ENCODE peak calls at places on chromosomes 16 and 17, in five cellular contexts. One of them, this sample, is unnamed.
A peak's percentile ranks its signal among the peaks of the same experiment; 100 is the strongest.

GRCh38 chr17:42891539-42892152 is 9.0 kb upstream of the G6PC1 start:
- DNase-seq in HCEC 1CT: no peak
- DNase-seq in GM23248: peak; percentile 65
- DNase-seq in Calu3: no peak
- DNase-seq in A549: no peak
- DNase-seq in this sample: no peak

GRCh38 chr16:50828164-50828702 is 86.3 kb downstream of the CYLD start:
- DNase-seq in A549: no peak
- DNase-seq in GM23248: no peak
- DNase-seq in HCEC 1CT: no peak
- DNase-seq in Calu3: no peak
- DNase-seq in this sample: no peak

GRCh38 chr17:41496803-41497484 is 7.2 kb upstream of the KRT36 start:
- DNase-seq in HCEC 1CT: peak; percentile 93
- DNase-seq in Calu3: peak; percentile 97
- DNase-seq in A549: peak; percentile 91
- DNase-seq in GM23248: peak; percentile 93
- DNase-seq in this sample: peak; percentile 7

GRCh38 chr16:4136229-4136813 is 20.1 kb upstream of the ADCY9 start:
- DNase-seq in HCEC 1CT: no peak
- DNase-seq in GM23248: peak; percentile 25
- DNase-seq in A549: peak; percentile 47
- DNase-seq in Calu3: peak; percentile 84
- DNase-seq in this sample: no peak

GRCh38 chr17:29840884-29841283 is 89.1 kb downstream of the SSH2 start:
- DNase-seq in Calu3: no peak
- DNase-seq in A549: no peak
- DNase-seq in GM23248: peak; percentile 59
- DNase-seq in HCEC 1CT: peak; percentile 67
- DNase-seq in this sample: no peak

GRCh38 chr17:38881600-38882191 is 11.8 kb downstream of the LASP1 start:
- DNase-seq in Calu3: peak; percentile 80
- DNase-seq in HCEC 1CT: no peak
- DNase-seq in A549: peak; percentile 58
- DNase-seq in GM23248: peak; percentile 54
- DNase-seq in this sample: peak; percentile 73

GRCh38 chr17:64074704-64075484 is 54.5 kb upstream of the ICAM2 start:
- DNase-seq in GM23248: peak; percentile 77
- DNase-seq in HCEC 1CT: peak; percentile 59
- DNase-seq in Calu3: peak; percentile 44
- DNase-seq in A549: peak; percentile 92
- DNase-seq in this sample: no peak

GRCh38 chr17:62179525-62180161 is 114.6 kb upstream of the MED13 start:
- DNase-seq in Calu3: peak; percentile 8
- DNase-seq in GM23248: peak; percentile 33
- DNase-seq in HCEC 1CT: peak; percentile 92
- DNase-seq in A549: peak; percentile 92
- DNase-seq in this sample: no peak

GRCh38 chr17:14398766-14399165 is 97.9 kb downstream of the HS3ST3B1 start:
- DNase-seq in GM23248: no peak
- DNase-seq in HCEC 1CT: no peak
- DNase-seq in A549: no peak
- DNase-seq in Calu3: no peak
- DNase-seq in this sample: no peak

GRCh38 chr16:17359778-17360177 is 111.0 kb downstream of the XYLT1 start:
- DNase-seq in Calu3: no peak
- DNase-seq in A549: no peak
- DNase-seq in HCEC 1CT: peak; percentile 38
- DNase-seq in GM23248: peak; percentile 88
- DNase-seq in this sample: no peak

GRCh38 chr16:86101912-86102187 is 202.9 kb downstream of the IRF8 start:
- DNase-seq in Calu3: no peak
- DNase-seq in HCEC 1CT: no peak
- DNase-seq in A549: no peak
- DNase-seq in GM23248: no peak
- DNase-seq in this sample: no peak

GRCh38 chr17:66939461-66940114 is 24.9 kb upstream of the CACNG4 start:
- DNase-seq in HCEC 1CT: no peak
- DNase-seq in A549: no peak
- DNase-seq in GM23248: no peak
- DNase-seq in Calu3: no peak
- DNase-seq in this sample: no peak

GRCh38 chr17:80892019-80892855 is 99.4 kb upstream of the CHMP6 start:
- DNase-seq in GM23248: peak; percentile 99
- DNase-seq in A549: peak; percentile 86
- DNase-seq in HCEC 1CT: peak; percentile 97
- DNase-seq in Calu3: no peak
- DNase-seq in this sample: no peak

GRCh38 chr17:40553694-40554534 is 11.4 kb downstream of the CCR7 start:
- DNase-seq in Calu3: no peak
- DNase-seq in HCEC 1CT: no peak
- DNase-seq in GM23248: peak; percentile 87
- DNase-seq in A549: no peak
- DNase-seq in this sample: peak; percentile 63

GRCh38 chr16:6949240-6949639 is 383.4 kb upstream of the RBFOX1 start:
- DNase-seq in Calu3: no peak
- DNase-seq in GM23248: no peak
- DNase-seq in A549: no peak
- DNase-seq in HCEC 1CT: no peak
- DNase-seq in this sample: no peak

GRCh38 chr17:1498869-1499268 is 6.4 kb upstream of the MYO1C start:
- DNase-seq in Calu3: no peak
- DNase-seq in A549: no peak
- DNase-seq in HCEC 1CT: peak; percentile 22
- DNase-seq in GM23248: peak; percentile 65
- DNase-seq in this sample: no peak

GRCh38 chr16:69477546-69477945 is 53.1 kb downstream of the CYB5B start:
- DNase-seq in A549: no peak
- DNase-seq in GM23248: peak; percentile 17
- DNase-seq in Calu3: no peak
- DNase-seq in HCEC 1CT: no peak
- DNase-seq in this sample: no peak

GRCh38 chr17:29451338-29451737 is 61.2 kb downstream of the TAOK1 start:
- DNase-seq in HCEC 1CT: no peak
- DNase-seq in GM23248: no peak
- DNase-seq in Calu3: no peak
- DNase-seq in A549: no peak
- DNase-seq in this sample: no peak

GRCh38 chr16:35195173-35195863 is 1735.9 kb downstream of the TP53TG3F start:
- DNase-seq in HCEC 1CT: no peak
- DNase-seq in Calu3: no peak
- DNase-seq in GM23248: no peak
- DNase-seq in A549: no peak
- DNase-seq in this sample: no peak

GRCh38 chr16:21599994-21600773 is 807 bp downstream of the METTL9 start:
- DNase-seq in GM23248: peak; percentile 78
- DNase-seq in A549: peak; percentile 27
- DNase-seq in Calu3: peak; percentile 16
- DNase-seq in HCEC 1CT: peak; percentile 45
- DNase-seq in this sample: no peak

GRCh38 chr17:42521666-42522262 is 14.3 kb upstream of the NAGLU start:
- DNase-seq in Calu3: no peak
- DNase-seq in A549: no peak
- DNase-seq in HCEC 1CT: no peak
- DNase-seq in GM23248: peak; percentile 51
- DNase-seq in this sample: no peak

GRCh38 chr16:67240506-67240905 is 6.8 kb downstream of the FHOD1 start:
- DNase-seq in Calu3: no peak
- DNase-seq in HCEC 1CT: no peak
- DNase-seq in A549: no peak
- DNase-seq in GM23248: peak; percentile 61
- DNase-seq in this sample: no peak

GRCh38 chr16:23842137-23842600 is 6.4 kb downstream of the PRKCB start:
- DNase-seq in GM23248: no peak
- DNase-seq in A549: no peak
- DNase-seq in HCEC 1CT: no peak
- DNase-seq in Calu3: no peak
- DNase-seq in this sample: no peak

GRCh38 chr17:74870512-74870911 is 2.3 kb downstream of the FDXR start:
- DNase-seq in A549: no peak
- DNase-seq in HCEC 1CT: peak; percentile 70
- DNase-seq in Calu3: no peak
- DNase-seq in GM23248: peak; percentile 73
- DNase-seq in this sample: peak; percentile 13

GRCh38 chr16:1430759-1431496 is at the start of gene PERCC1:
- DNase-seq in GM23248: no peak
- DNase-seq in HCEC 1CT: no peak
- DNase-seq in A549: no peak
- DNase-seq in Calu3: no peak
- DNase-seq in this sample: no peak

GRCh38 chr17:19346351-19347255 is 15.9 kb downstream of the B9D1 start:
- DNase-seq in Calu3: no peak
- DNase-seq in HCEC 1CT: peak; percentile 68
- DNase-seq in GM23248: peak; percentile 95
- DNase-seq in A549: peak; percentile 84
- DNase-seq in this sample: no peak

GRCh38 chr17:36892112-36892838 is 45.0 kb upstream of the LHX1 start:
- DNase-seq in A549: no peak
- DNase-seq in Calu3: peak; percentile 70
- DNase-seq in GM23248: no peak
- DNase-seq in HCEC 1CT: no peak
- DNase-seq in this sample: peak; percentile 10

GRCh38 chr17:48641541-48642058 is 15.4 kb upstream of the HOXB9 start:
- DNase-seq in GM23248: no peak
- DNase-seq in HCEC 1CT: no peak
- DNase-seq in Calu3: no peak
- DNase-seq in A549: no peak
- DNase-seq in this sample: no peak

GRCh38 chr16:85047867-85048455 is 20.4 kb downstream of the KIAA0513 start:
- DNase-seq in GM23248: no peak
- DNase-seq in Calu3: no peak
- DNase-seq in HCEC 1CT: no peak
- DNase-seq in A549: no peak
- DNase-seq in this sample: no peak

GRCh38 chr16:17556276-17557052 is 85.7 kb upstream of the XYLT1 start:
- DNase-seq in GM23248: peak; percentile 67
- DNase-seq in HCEC 1CT: peak; percentile 35
- DNase-seq in Calu3: no peak
- DNase-seq in A549: peak; percentile 25
- DNase-seq in this sample: no peak

GRCh38 chr16:57528499-57529323 is 7.7 kb downstream of the CCDC102A start:
- DNase-seq in GM23248: no peak
- DNase-seq in A549: no peak
- DNase-seq in Calu3: peak; percentile 70
- DNase-seq in HCEC 1CT: no peak
- DNase-seq in this sample: no peak

GRCh38 chr17:50020841-50021599 is 26.0 kb upstream of the DLX3 start:
- DNase-seq in Calu3: no peak
- DNase-seq in HCEC 1CT: no peak
- DNase-seq in GM23248: no peak
- DNase-seq in A549: no peak
- DNase-seq in this sample: no peak

GRCh38 chr16:75097941-75098897 is 18.4 kb downstream of the LDHD start:
- DNase-seq in HCEC 1CT: no peak
- DNase-seq in Calu3: no peak
- DNase-seq in GM23248: no peak
- DNase-seq in A549: no peak
- DNase-seq in this sample: no peak

GRCh38 chr17:4739122-4740024 is at the start of the genes CXCL16 and ZMYND15:
- DNase-seq in Calu3: peak; percentile 65
- DNase-seq in GM23248: peak; percentile 74
- DNase-seq in A549: peak; percentile 39
- DNase-seq in HCEC 1CT: no peak
- DNase-seq in this sample: no peak

GRCh38 chr17:72699566-72699965 is 392.9 kb downstream of the SLC39A11 start:
- DNase-seq in GM23248: peak; percentile 87
- DNase-seq in A549: no peak
- DNase-seq in HCEC 1CT: no peak
- DNase-seq in Calu3: no peak
- DNase-seq in this sample: no peak

GRCh38 chr16:85448557-85449194 is 164.4 kb upstream of the GSE1 start:
- DNase-seq in A549: no peak
- DNase-seq in GM23248: no peak
- DNase-seq in Calu3: no peak
- DNase-seq in HCEC 1CT: no peak
- DNase-seq in this sample: no peak

GRCh38 chr17:77388384-77389306 is 247.9 kb downstream of the SEC14L1 start:
- DNase-seq in HCEC 1CT: no peak
- DNase-seq in A549: no peak
- DNase-seq in Calu3: no peak
- DNase-seq in GM23248: peak; percentile 47
- DNase-seq in this sample: no peak

GRCh38 chr16:53945996-53946395 is 242.0 kb downstream of the FTO start:
- DNase-seq in GM23248: peak; percentile 66
- DNase-seq in A549: peak; percentile 45
- DNase-seq in Calu3: peak; percentile 36
- DNase-seq in HCEC 1CT: peak; percentile 43
- DNase-seq in this sample: no peak

GRCh38 chr17:7326186-7326585 is 2.9 kb downstream of the NEURL4 start:
- DNase-seq in Calu3: no peak
- DNase-seq in HCEC 1CT: no peak
- DNase-seq in GM23248: no peak
- DNase-seq in A549: no peak
- DNase-seq in this sample: no peak